ENCODE peak calls at places on chromosomes 13 and 19, in five cellular contexts. A is body of pancreas, F is coronary artery, Z is mesothelial cell of epicardium, X is psoas muscle. I is an unnamed sample.

GRCh38 chr13:48184260-48184659 is 48.7 kb upstream of the ITM2B start:
- DNase-seq in A (no peak), F (no peak), Z (no peak), X (no peak), I (no peak)

GRCh38 chr19:15337202-15337601 is 4.9 kb upstream of the BRD4 start:
- DNase-seq in A (no peak), F (no peak), Z (no peak), X (no peak), I (no peak)

GRCh38 chr19:34295103-34295502 is 40.7 kb downstream of the GARRE1 start:
- DNase-seq in A (no peak), F (no peak), Z (no peak), X (no peak), I (no peak)

GRCh38 chr13:85700909-85701308 is 98.3 kb downstream of the SLITRK6 start:
- DNase-seq in A (no peak), F (no peak), Z (no peak), X (no peak), I (no peak)

GRCh38 chr13:20689291-20689690 is 14.2 kb upstream of the IL17D start:
- DNase-seq in A (no peak), F (no peak), Z (no peak), X (no peak), I (no peak)

GRCh38 chr19:43438291-43439162 is 23.8 kb downstream of the TEX101 start:
- DNase-seq in A (peak), F (no peak), Z (no peak), X (peak), I (no peak)

GRCh38 chr13:53691417-53691816 is 662.8 kb downstream of the OLFM4 start:
- DNase-seq in A (no peak), F (no peak), Z (no peak), X (no peak), I (no peak)

GRCh38 chr13:112249644-112250610 is 126.2 kb upstream of the SPACA7 start:
- DNase-seq in A (no peak), F (peak), Z (no peak), X (no peak), I (no peak)

GRCh38 chr13:50787316-50788195 is 55.9 kb downstream of the DLEU7 start:
- DNase-seq in A (no peak), F (no peak), Z (no peak), X (no peak), I (no peak)

GRCh38 chr19:17302391-17303166 is 646 bp downstream of the ABHD8 start:
- DNase-seq in A (no peak), F (no peak), Z (peak), X (no peak), I (no peak)

DNA sequence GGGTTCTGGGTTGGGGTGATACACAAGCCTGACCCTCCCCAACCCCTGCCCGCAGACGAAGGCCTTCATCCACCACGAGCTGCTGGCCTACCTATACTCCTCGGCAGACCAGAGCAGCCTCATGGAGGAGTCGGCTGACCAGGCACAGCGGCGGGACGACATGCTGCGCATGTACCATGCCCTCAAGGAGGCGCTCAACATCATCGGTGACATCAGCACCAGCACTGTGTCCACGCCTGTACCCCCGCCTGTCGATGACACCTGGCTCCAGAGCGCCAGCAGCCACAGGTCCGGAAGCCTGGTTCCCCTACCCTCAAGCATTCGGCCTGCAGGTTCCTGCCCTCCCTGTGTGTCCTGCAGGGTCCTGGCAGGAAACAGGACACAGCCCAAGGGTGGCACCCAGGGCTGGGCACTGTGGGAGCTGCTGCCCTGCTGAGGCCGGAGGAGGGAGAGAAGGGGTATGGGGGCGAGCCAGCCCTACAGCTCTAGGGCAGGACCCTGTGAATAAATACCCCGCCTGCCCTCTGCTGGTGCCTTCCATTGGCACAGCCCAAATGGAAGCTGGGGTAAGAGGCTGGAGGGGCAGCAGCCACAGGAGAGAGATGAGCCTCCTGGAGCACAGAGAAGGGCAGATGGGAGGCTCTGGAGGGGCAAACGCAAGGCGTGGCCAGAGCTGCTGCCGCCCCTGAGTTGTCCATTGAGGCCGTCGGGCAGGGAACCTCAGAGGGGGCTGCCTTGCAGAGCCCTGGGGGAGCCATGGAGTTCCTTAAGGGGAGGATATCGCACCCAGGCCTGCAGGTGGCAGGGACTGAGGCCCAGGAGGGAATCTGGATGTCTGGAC is 6.8 kb downstream of the TMED1 start:
- DNase-seq in A (no peak), F (no peak), Z (no peak), X (no peak), I (no peak)
- TF ChIP-seq CTCF in A (peak), F (no peak), Z (no peak), X (no peak), I (no peak)

GRCh38 chr19:41403181-41403970 is 5.8 kb downstream of the BCKDHA start:
- DNase-seq in A (no peak), F (no peak), Z (no peak), X (no peak), I (no peak)
- TF ChIP-seq CTCF in A (no peak), F (no peak), Z (no peak), X (no peak), I (no peak)

GRCh38 chr13:46405457-46405856 is 18.4 kb upstream of the RUBCNL start:
- DNase-seq in A (no peak), F (no peak), Z (no peak), X (no peak), I (no peak)
- TF ChIP-seq CTCF in A (no peak), F (no peak), Z (no peak), X (no peak), I (no peak)

DNA sequence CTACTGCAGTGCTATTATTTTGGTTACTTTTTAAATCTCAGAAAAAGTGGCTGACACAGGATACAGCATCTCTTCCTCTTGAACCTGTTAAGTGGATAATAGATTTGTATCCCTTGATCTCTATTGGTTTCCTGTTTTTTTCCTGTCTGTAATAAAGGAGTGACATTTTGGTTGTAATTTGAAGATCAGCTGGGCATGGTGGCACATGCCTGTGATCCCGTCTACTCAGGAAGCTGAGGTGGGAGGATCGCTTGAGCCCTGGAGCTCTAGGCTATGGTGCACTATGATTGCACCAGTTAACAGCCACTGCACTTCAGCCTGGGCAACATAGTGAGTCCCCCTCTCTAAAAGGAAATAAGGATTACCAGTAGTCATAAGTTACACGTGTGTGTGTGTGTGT is 46.8 kb downstream of the METTL21C start:
- DNase-seq in A (no peak), F (no peak), Z (no peak), X (no peak), I (no peak)
- TF ChIP-seq CTCF in A (no peak), F (no peak), Z (no peak), X (no peak), I (no peak)

GRCh38 chr19:3469638-3470499 is 10.5 kb downstream of the SMIM24 start:
- DNase-seq in A (no peak), F (no peak), Z (no peak), X (no peak), I (no peak)
- TF ChIP-seq CTCF in A (no peak), F (no peak), Z (no peak), X (no peak), I (no peak)

GRCh38 chr19:49421039-49421877 is 2.0 kb downstream of the PTH2 start:
- DNase-seq in A (peak), F (no peak), Z (peak), X (peak), I (no peak)

GRCh38 chr19:49421878-49422202 is 1.4 kb downstream of the PTH2 start:
- DNase-seq in A (no peak), F (no peak), Z (no peak), X (no peak), I (no peak)

GRCh38 chr19:49423985-49424303 is 703 bp upstream of the PTH2 start:
- DNase-seq in A (no peak), F (no peak), Z (no peak), X (no peak), I (no peak)

GRCh38 chr19:49423278-49423984 is at the start of gene PTH2:
- DNase-seq in A (no peak), F (no peak), Z (no peak), X (no peak), I (no peak)

GRCh38 chr19:49422407-49423277 is 599 bp downstream of the PTH2 start:
- DNase-seq in A (peak), F (no peak), Z (peak), X (peak), I (peak)
- TF ChIP-seq CTCF in A (peak), F (no peak), Z (peak), X (peak), I (peak)

DNA sequence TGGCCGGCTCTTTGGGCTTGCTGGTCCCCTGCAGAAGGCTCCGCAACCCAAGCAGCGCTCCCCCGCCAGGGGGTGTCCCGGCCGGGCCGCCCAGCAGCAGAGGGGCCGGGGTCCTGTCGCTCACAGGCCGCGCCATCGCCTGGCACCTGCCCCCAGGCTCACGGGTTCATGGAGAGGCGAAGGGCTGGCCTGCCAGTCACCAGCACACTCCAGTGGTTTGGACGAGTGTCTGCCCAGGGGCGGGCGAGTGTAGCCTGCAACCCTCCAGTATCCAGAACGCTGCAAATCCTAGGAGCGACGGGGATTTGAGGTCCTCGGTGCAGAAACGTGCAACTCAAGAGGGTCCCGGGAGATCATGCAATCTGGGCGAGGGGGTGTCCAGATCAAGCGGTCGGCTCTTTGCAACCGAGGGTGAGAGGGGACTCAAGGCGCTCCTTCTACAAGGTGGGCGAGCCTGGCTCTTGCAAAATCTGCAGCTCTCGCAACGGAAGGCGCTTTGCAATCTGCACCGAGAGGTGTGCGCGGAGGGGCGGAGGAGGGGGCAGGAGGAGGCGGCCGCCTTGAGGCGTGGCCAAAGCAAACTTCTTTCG is at the start of gene DBP:
- DNase-seq in A (peak), F (peak), Z (peak), X (no peak), I (no peak)
- TF ChIP-seq CTCF in A (peak), F (no peak), Z (no peak), X (no peak), I (no peak)

GRCh38 chr19:42292042-42292960 is 9.6 kb upstream of the PRR19 start:
- DNase-seq in A (no peak), F (no peak), Z (no peak), X (peak), I (no peak)

GRCh38 chr19:42290136-42290522 is 11.8 kb upstream of the PRR19 start:
- DNase-seq in A (no peak), F (no peak), Z (no peak), X (peak), I (no peak)

GRCh38 chr19:42289556-42290041 is 12.3 kb upstream of the PRR19 start:
- DNase-seq in A (no peak), F (no peak), Z (no peak), X (peak), I (no peak)

GRCh38 chr19:42291437-42291815 is 10.5 kb upstream of the PRR19 start:
- DNase-seq in A (no peak), F (no peak), Z (no peak), X (no peak), I (no peak)

GRCh38 chr19:42290523-42291436 is 11.2 kb upstream of the PRR19 start:
- DNase-seq in A (no peak), F (no peak), Z (no peak), X (peak), I (peak)
- TF ChIP-seq CTCF in A (peak), F (no peak), Z (peak), X (no peak), I (peak)

GRCh38 chr13:90420683-90421082 is 926.8 kb upstream of the MIR17HG start:
- DNase-seq in A (no peak), F (no peak), Z (no peak), X (no peak), I (no peak)
- TF ChIP-seq CTCF in A (no peak), F (no peak), Z (no peak), X (no peak), I (no peak)

I was measured in natural killer cell.